ENCODE peak calls at places on chromosomes 2 and 18, in five cellular contexts. One of them, this sample, is unnamed.

GRCh38 chr18:48918660-48919415 is 31.9 kb downstream of the SMAD7 start:
- DNase-seq in AG04449: no peak
- DNase-seq in CD8-positive, alpha-beta T cell: no peak
- DNase-seq in activated naive CD4-positive, alpha-beta T cell treated with anti-CD3 and anti-CD28 coated beads for 36 hours: no peak
- DNase-seq in stomach: no peak
- DNase-seq in this sample: no peak

GRCh38 chr2:157427003-157427921 is 16.6 kb downstream of the CYTIP start:
- DNase-seq in activated naive CD4-positive, alpha-beta T cell treated with anti-CD3 and anti-CD28 coated beads for 36 hours: no peak
- DNase-seq in stomach: no peak
- DNase-seq in AG04449: no peak
- DNase-seq in CD8-positive, alpha-beta T cell: no peak
- DNase-seq in this sample: no peak

GRCh38 chr2:191693778-191694177 is 15.8 kb downstream of the NABP1 start:
- DNase-seq in activated naive CD4-positive, alpha-beta T cell treated with anti-CD3 and anti-CD28 coated beads for 36 hours: peak
- DNase-seq in stomach: no peak
- DNase-seq in CD8-positive, alpha-beta T cell: no peak
- DNase-seq in AG04449: no peak
- DNase-seq in this sample: no peak

GRCh38 chr18:64659186-64659585 is 510.3 kb upstream of the LINC00305 start:
- DNase-seq in CD8-positive, alpha-beta T cell: no peak
- DNase-seq in activated naive CD4-positive, alpha-beta T cell treated with anti-CD3 and anti-CD28 coated beads for 36 hours: no peak
- DNase-seq in AG04449: no peak
- DNase-seq in stomach: no peak
- DNase-seq in this sample: no peak

GRCh38 chr18:79361766-79362522 is 33.8 kb upstream of the NFATC1 start:
- DNase-seq in stomach: no peak
- DNase-seq in CD8-positive, alpha-beta T cell: no peak
- DNase-seq in activated naive CD4-positive, alpha-beta T cell treated with anti-CD3 and anti-CD28 coated beads for 36 hours: no peak
- DNase-seq in AG04449: peak
- DNase-seq in this sample: no peak

GRCh38 chr2:71494523-71495155 is 41.3 kb downstream of the DYSF start:
- DNase-seq in activated naive CD4-positive, alpha-beta T cell treated with anti-CD3 and anti-CD28 coated beads for 36 hours: no peak
- DNase-seq in CD8-positive, alpha-beta T cell: no peak
- DNase-seq in stomach: no peak
- DNase-seq in AG04449: no peak
- DNase-seq in this sample: no peak

GRCh38 chr2:101622210-101622609 is 75.3 kb upstream of the MAP4K4 start:
- DNase-seq in stomach: no peak
- DNase-seq in AG04449: no peak
- DNase-seq in CD8-positive, alpha-beta T cell: no peak
- DNase-seq in activated naive CD4-positive, alpha-beta T cell treated with anti-CD3 and anti-CD28 coated beads for 36 hours: peak
- DNase-seq in this sample: no peak

GRCh38 chr2:241751152-241751551 is 16.7 kb downstream of the D2HGDH start:
- DNase-seq in stomach: no peak
- DNase-seq in AG04449: no peak
- DNase-seq in activated naive CD4-positive, alpha-beta T cell treated with anti-CD3 and anti-CD28 coated beads for 36 hours: no peak
- DNase-seq in CD8-positive, alpha-beta T cell: no peak
- DNase-seq in this sample: no peak

GRCh38 chr2:10646153-10646552 is 43.6 kb downstream of the NOL10 start:
- DNase-seq in AG04449: no peak
- DNase-seq in stomach: no peak
- DNase-seq in activated naive CD4-positive, alpha-beta T cell treated with anti-CD3 and anti-CD28 coated beads for 36 hours: no peak
- DNase-seq in CD8-positive, alpha-beta T cell: no peak
- DNase-seq in this sample: no peak

GRCh38 chr2:71772510-71773172 is 319.3 kb downstream of the DYSF start:
- DNase-seq in CD8-positive, alpha-beta T cell: no peak
- DNase-seq in activated naive CD4-positive, alpha-beta T cell treated with anti-CD3 and anti-CD28 coated beads for 36 hours: no peak
- DNase-seq in stomach: no peak
- DNase-seq in AG04449: no peak
- DNase-seq in this sample: no peak

GRCh38 chr2:47559079-47559684 is 156.2 kb downstream of the MSH2 start:
- DNase-seq in CD8-positive, alpha-beta T cell: no peak
- DNase-seq in stomach: no peak
- DNase-seq in activated naive CD4-positive, alpha-beta T cell treated with anti-CD3 and anti-CD28 coated beads for 36 hours: no peak
- DNase-seq in AG04449: no peak
- DNase-seq in this sample: peak

GRCh38 chr2:219687882-219688559 is 60.6 kb downstream of the SLC4A3 start:
- DNase-seq in stomach: no peak
- DNase-seq in activated naive CD4-positive, alpha-beta T cell treated with anti-CD3 and anti-CD28 coated beads for 36 hours: no peak
- DNase-seq in AG04449: no peak
- DNase-seq in CD8-positive, alpha-beta T cell: no peak
- DNase-seq in this sample: no peak

GRCh38 chr2:71330585-71331330 is 824 bp upstream of the ZNF638 start:
- DNase-seq in AG04449: no peak
- DNase-seq in CD8-positive, alpha-beta T cell: no peak
- DNase-seq in activated naive CD4-positive, alpha-beta T cell treated with anti-CD3 and anti-CD28 coated beads for 36 hours: no peak
- DNase-seq in stomach: no peak
- DNase-seq in this sample: no peak

GRCh38 chr2:198657520-198658121 is 800.1 kb downstream of the SATB2 start:
- DNase-seq in AG04449: no peak
- DNase-seq in CD8-positive, alpha-beta T cell: no peak
- DNase-seq in activated naive CD4-positive, alpha-beta T cell treated with anti-CD3 and anti-CD28 coated beads for 36 hours: peak
- DNase-seq in stomach: no peak
- DNase-seq in this sample: peak

GRCh38 chr2:63569740-63570139 is 18.5 kb downstream of the WDPCP start:
- DNase-seq in stomach: no peak
- DNase-seq in CD8-positive, alpha-beta T cell: no peak
- DNase-seq in AG04449: no peak
- DNase-seq in activated naive CD4-positive, alpha-beta T cell treated with anti-CD3 and anti-CD28 coated beads for 36 hours: no peak
- DNase-seq in this sample: no peak